ENCODE peak calls at places on chromosomes 1 and 21, in five cellular contexts. I is SK-N-SH, S is MM.1S, D is hepatocyte, F is neural progenitor cell. H is an unnamed sample.

GRCh38 chr1:15802234-15802965 is 5.0 kb downstream of the UQCRHL start:
- DNase-seq in S (no peak), F (no peak), D (no peak), I (no peak), H (no peak)

GRCh38 chr21:14318598-14318997 is 64.3 kb downstream of the HSPA13 start:
- DNase-seq in S (no peak), D (no peak), F (no peak), I (no peak), H (no peak)

GRCh38 chr1:164728719-164729118 is 169.7 kb downstream of the PBX1 start:
- DNase-seq in F (no peak), D (no peak), I (no peak), S (no peak), H (no peak)

GRCh38 chr21:29163381-29164115 is 33.1 kb downstream of the MAP3K7CL start:
- DNase-seq in D (no peak), F (no peak), I (no peak), S (no peak), H (no peak)

GRCh38 chr1:218967254-218967653 is 206.4 kb upstream of the LYPLAL1 start:
- DNase-seq in I (no peak), D (no peak), S (no peak), F (no peak), H (no peak)

GRCh38 chr1:232868793-232869491 is 63.7 kb downstream of the MAP10 start:
- DNase-seq in D (peak; percentile 29), I (peak; percentile 73), S (no peak), F (no peak), H (no peak)

GRCh38 chr1:206895320-206895719 is 1.9 kb upstream of the IL24 start:
- DNase-seq in F (no peak), D (no peak), S (no peak), I (no peak), H (no peak)

GRCh38 chr1:28249013-28249870 is 10.1 kb upstream of the SESN2 start:
- DNase-seq in S (peak; percentile 40), D (peak; percentile 63), F (peak; percentile 50), I (peak; percentile 31), H (peak; percentile 85)

GRCh38 chr1:1082239-1083180 is 8.4 kb upstream of the RNF223 start:
- DNase-seq in F (no peak), D (peak; percentile 8), I (peak; percentile 24), S (no peak), H (no peak)
- TF ChIP-seq EZH2phosphoT487 in F (no peak), D (no peak), I (no peak), S (no peak), H (no peak)

GRCh38 chr21:43333301-43334062 is 93.4 kb downstream of the SIK1 start:
- DNase-seq in S (no peak), D (peak; percentile 88), I (no peak), F (peak; percentile 54), H (no peak)
- TF ChIP-seq EZH2phosphoT487 in S (no peak), D (no peak), I (no peak), F (no peak), H (no peak)

GRCh38 chr1:87869563-87869962 is 540.9 kb downstream of the LMO4 start:
- DNase-seq in I (no peak), S (no peak), D (peak; percentile 22), F (no peak), H (no peak)
- TF ChIP-seq EZH2phosphoT487 in I (no peak), S (no peak), D (no peak), F (no peak), H (no peak)

DNA sequence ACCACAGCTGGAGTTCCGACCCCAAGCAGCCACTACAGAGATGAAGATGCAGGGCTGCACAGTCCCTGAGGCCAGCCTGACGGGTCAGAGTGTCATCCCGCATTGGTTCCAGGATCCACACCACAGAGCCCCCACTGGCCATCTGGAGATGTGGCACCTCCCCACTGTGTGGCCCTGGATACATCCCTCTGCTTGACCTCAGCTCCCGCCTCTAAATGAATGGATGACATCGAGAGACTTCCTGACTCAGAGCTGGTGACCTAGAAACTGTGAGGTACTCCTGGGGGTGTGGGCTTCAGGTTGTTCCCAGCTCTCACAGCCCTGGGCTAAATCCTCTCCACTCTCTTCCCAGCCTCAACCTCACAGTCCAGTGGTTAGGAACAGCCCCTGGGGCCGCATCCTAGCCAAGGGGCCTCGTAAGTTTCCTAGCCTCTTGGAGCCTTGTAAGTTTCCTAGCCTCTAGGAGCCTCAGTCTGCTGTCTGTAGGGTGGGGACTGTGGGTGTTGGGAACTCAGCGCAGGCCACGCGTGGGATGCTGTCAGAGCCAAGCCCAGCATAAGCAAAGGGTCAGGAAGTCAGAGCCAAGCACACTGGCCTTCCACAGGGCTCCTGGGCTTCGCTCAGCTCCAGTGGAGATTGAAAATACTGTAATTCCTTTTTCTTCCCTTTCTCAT is 87.5 kb upstream of the RUNX3 start:
- DNase-seq in D (no peak), I (no peak), F (peak; percentile 54), S (no peak), H (no peak)
- TF ChIP-seq EZH2phosphoT487 in D (no peak), I (no peak), F (no peak), S (no peak), H (no peak)